ENCODE peak calls at places on chromosome 5, in six cellular contexts. O is GM12878, U is IMR-90, G is K562, K is HepG2, J is H1. I is an unnamed sample.

GRCh38 chr5:73693573-73694061 is 67.6 kb downstream of the ARHGEF28 start:
- DNase-seq in O (no peak), J (no peak), U (peak; percentile 49), K (peak; percentile 56), G (peak; percentile 12), I (peak; percentile 16)

GRCh38 chr5:121144764-121145163 is 680.7 kb downstream of the PRR16 start:
- DNase-seq in O (no peak), K (no peak), U (peak; percentile 35), G (no peak), J (no peak), I (no peak)

GRCh38 chr5:176534640-176535039 is 2.6 kb downstream of the RNF44 start:
- DNase-seq in K (no peak), U (no peak), O (no peak), J (no peak), G (no peak), I (no peak)

GRCh38 chr5:32023816-32024215 is 150.3 kb downstream of the GOLPH3 start:
- DNase-seq in U (no peak), G (no peak), O (no peak), J (no peak), K (no peak), I (no peak)

GRCh38 chr5:65021527-65022226 is 252.9 kb downstream of the CWC27 start:
- DNase-seq in J (no peak), O (peak; percentile 41), G (no peak), K (no peak), U (no peak), I (no peak)

GRCh38 chr5:77867194-77867691 is 91.1 kb upstream of the TBCA start:
- DNase-seq in O (no peak), J (no peak), K (no peak), G (no peak), U (peak; percentile 32), I (peak; percentile 29)

GRCh38 chr5:96714951-96715451 is 52.8 kb downstream of the CAST start:
- DNase-seq in O (no peak), K (peak; percentile 96), G (no peak), U (peak; percentile 91), J (no peak), I (no peak)

GRCh38 chr5:147369742-147370374 is 135.0 kb downstream of the STK32A start:
- DNase-seq in O (no peak), K (no peak), G (no peak), U (peak; percentile 20), J (no peak), I (no peak)

GRCh38 chr5:32274548-32275420 is 38.0 kb downstream of the MTMR12 start:
- DNase-seq in G (no peak), U (peak; percentile 72), O (no peak), J (no peak), K (no peak), I (no peak)

GRCh38 chr5:65446682-65447081 is 35.0 kb downstream of the ADAMTS6 start:
- DNase-seq in O (no peak), U (no peak), J (no peak), G (no peak), K (no peak), I (no peak)

GRCh38 chr5:124692950-124693349 is 53.5 kb downstream of the ZNF608 start:
- DNase-seq in O (no peak), G (no peak), U (no peak), J (no peak), K (no peak), I (no peak)

GRCh38 chr5:90344693-90345092 is 64.9 kb downstream of the CETN3 start:
- DNase-seq in K (no peak), O (no peak), G (no peak), J (no peak), U (no peak), I (peak; percentile 18)

GRCh38 chr5:141522301-141522700 is 33.4 kb downstream of the PCDHGC5 start:
- DNase-seq in G (no peak), U (no peak), J (no peak), K (no peak), O (no peak), I (no peak)

GRCh38 chr5:141525659-141526058 is 36.8 kb downstream of the PCDHGC5 start:
- DNase-seq in O (no peak), J (no peak), G (no peak), K (peak; percentile 13), U (no peak), I (no peak)

GRCh38 chr5:141524604-141525597 is 36.0 kb downstream of the PCDHGC5 start:
- DNase-seq in U (peak; percentile 97), O (no peak), K (peak; percentile 85), J (peak; percentile 90), G (peak; percentile 83), I (peak; percentile 79)

GRCh38 chr5:141521244-141521781 is 32.4 kb downstream of the PCDHGC5 start:
- DNase-seq in G (peak; percentile 36), O (no peak), U (peak; percentile 100), J (no peak), K (peak; percentile 81), I (no peak)

GRCh38 chr5:141523991-141524390 is 35.1 kb downstream of the PCDHGC5 start:
- DNase-seq in K (no peak), G (no peak), J (no peak), O (no peak), U (no peak), I (no peak)
- TF ChIP-seq RFX5 in K (no peak), G (no peak), J (no peak), O (no peak), U (no peak), I (no peak)

GRCh38 chr5:164224772-164225171 is 719.4 kb downstream of the MAT2B start:
- DNase-seq in G (no peak), J (no peak), K (no peak), O (no peak), U (no peak), I (no peak)

GRCh38 chr5:164233796-164234195 is 728.4 kb downstream of the MAT2B start:
- DNase-seq in J (no peak), G (no peak), O (no peak), U (no peak), K (no peak), I (no peak)

GRCh38 chr5:164235176-164235914 is 729.9 kb downstream of the MAT2B start:
- DNase-seq in G (no peak), K (no peak), J (no peak), U (peak; percentile 79), O (no peak), I (no peak)

DNA sequence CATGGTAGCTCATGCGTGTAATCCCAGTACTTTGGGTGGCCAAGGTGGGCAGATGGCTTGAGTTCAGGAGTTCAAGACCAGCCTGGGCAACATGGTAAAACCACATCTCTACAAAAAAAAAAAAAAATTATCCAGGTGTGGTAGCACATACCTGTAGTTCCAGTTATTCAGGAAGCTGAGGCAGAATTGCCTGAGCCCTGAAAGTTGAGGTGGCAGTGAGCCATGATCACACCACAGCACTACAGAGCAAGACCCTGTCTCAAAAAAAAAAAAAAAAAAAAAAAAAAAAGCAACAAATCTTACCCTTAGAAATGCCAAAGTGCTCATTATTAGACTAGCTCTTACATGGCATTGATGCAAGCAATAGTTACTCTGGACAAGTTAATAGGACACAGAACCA is 724.9 kb downstream of the MAT2B start:
- DNase-seq in K (no peak), J (no peak), O (no peak), U (no peak), G (no peak), I (no peak)
- H3K9ac ChIP-seq in K (no peak overlapping the region), J (no peak overlapping the region), O (no peak overlapping the region), U (no peak overlapping the region), G (no peak overlapping the region), I (no peak overlapping the region)

DNA sequence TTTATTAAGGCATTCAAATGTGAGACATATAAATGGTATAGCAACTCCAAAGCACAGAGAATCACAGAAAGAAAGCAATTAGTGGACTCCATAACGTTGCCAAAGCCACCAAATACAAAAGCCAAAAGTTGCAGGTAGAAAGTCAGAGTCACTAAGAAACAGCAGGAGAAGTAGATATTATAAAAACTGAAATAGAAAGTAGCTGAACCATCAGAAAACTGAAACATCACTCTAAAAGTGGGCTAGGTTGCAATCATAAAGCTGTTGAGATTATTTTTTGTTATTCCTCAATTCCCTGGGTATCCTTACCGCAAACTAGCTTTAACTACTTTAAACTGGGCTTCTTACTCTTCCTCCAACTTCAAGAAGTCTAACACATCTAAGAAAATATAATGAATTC is 108.1 kb upstream of the ARRDC3 start:
- DNase-seq in O (no peak), G (no peak), U (no peak), J (no peak), K (no peak), I (no peak)
- TF ChIP-seq RFX5 in O (no peak), G (no peak), U (no peak), J (no peak), K (no peak), I (no peak)

GRCh38 chr5:14869286-14870164 is 2.1 kb downstream of the ANKH start:
- DNase-seq in K (no peak), U (no peak), O (no peak), J (no peak), G (no peak), I (no peak)
- H3K9ac ChIP-seq in K (peak overlapping the region; percentile 72), U (no peak overlapping the region), O (no peak overlapping the region), J (no peak overlapping the region), G (no peak overlapping the region), I (peak overlapping the region; percentile 66)

GRCh38 chr5:135487839-135488514 is 35.8 kb upstream of the TIFAB start:
- DNase-seq in J (no peak), O (no peak), G (no peak), U (no peak), K (no peak), I (no peak)

GRCh38 chr5:135489466-135490244 is 37.5 kb upstream of the TIFAB start:
- DNase-seq in J (peak; percentile 55), U (no peak), G (no peak), O (no peak), K (peak; percentile 80), I (no peak)

GRCh38 chr5:135486679-135487395 is 34.7 kb upstream of the TIFAB start:
- DNase-seq in G (no peak), K (no peak), J (no peak), U (no peak), O (no peak), I (no peak)

GRCh38 chr5:135490245-135491037 is 38.3 kb upstream of the TIFAB start:
- DNase-seq in O (no peak), U (no peak), G (no peak), J (peak; percentile 75), K (no peak), I (no peak)

GRCh38 chr5:135488727-135489465 is 36.7 kb upstream of the TIFAB start:
- DNase-seq in U (peak; percentile 73), K (peak; percentile 81), O (no peak), G (peak; percentile 75), J (peak; percentile 84), I (peak; percentile 61)
- TF ChIP-seq RFX5 in U (no peak), K (no peak), O (no peak), G (no peak), J (no peak), I (no peak)

DNA sequence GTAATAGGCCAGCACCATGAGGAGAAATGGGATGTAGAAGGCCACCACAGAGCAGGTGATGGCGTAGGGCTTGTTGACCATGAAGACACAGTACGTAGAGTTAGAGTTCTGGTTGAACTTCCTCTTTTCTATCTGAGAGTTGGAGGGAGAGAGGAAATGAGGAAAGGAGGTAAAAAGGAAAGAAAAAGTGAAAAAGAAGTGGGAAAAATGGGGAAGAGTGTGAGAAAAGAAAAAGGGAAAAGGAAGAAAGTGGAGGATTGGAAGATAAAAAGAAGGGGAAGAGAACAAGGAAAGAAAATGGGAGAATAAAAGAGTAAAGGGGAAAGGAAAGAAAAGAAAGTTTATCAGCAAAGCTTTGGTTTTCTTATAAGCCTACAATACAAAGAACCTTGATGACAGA is 126.1 kb downstream of the FBXO38 start:
- DNase-seq in U (no peak), O (no peak), J (no peak), K (no peak), G (no peak), I (no peak)
- H3K9ac ChIP-seq in U (no peak overlapping the region), O (no peak overlapping the region), J (no peak overlapping the region), K (no peak overlapping the region), G (no peak overlapping the region), I (no peak overlapping the region)